ENCODE peak calls at places on chromosomes 12 and 14, in ten cellular contexts. B is HFFc6; K is fibroblast of gingiva; W is GDM1; V is RWPE1; H is left ventricle myocardium superior; N is astrocyte of the spinal cord; C is stimulated activated CD4-positive, alpha-beta T cell treated with anti-CD3 and anti-CD28 coated beads, Interleukin-1b, Interleukin-23, amount 100 ng/mL, for 24 hours; X is cerebellar cortex; R is activated CD8-positive, alpha-beta T cell treated with anti-CD3 and anti-CD28 coated beads for 36 hours. D is an unnamed sample.

GRCh38 chr12:121038861-121039654 is at the start of gene OASL:
- DNase-seq in B (no peak), V (peak; percentile 70), H (no peak), X (no peak), K (peak; percentile 82), R (peak; percentile 65), W (peak; percentile 10), N (no peak), C (peak; percentile 13), D (peak; percentile 54)

GRCh38 chr12:123384994-123385376 is 1.1 kb downstream of the KMT5A start:
- DNase-seq in R (no peak), X (no peak), K (peak; percentile 47), C (no peak), W (no peak), H (no peak), V (peak; percentile 64), B (peak; percentile 57), N (peak; percentile 55), D (no peak)

GRCh38 chr14:90828642-90829487 is 12.6 kb upstream of the TTC7B start:
- DNase-seq in B (no peak), X (no peak), V (no peak), W (no peak), C (no peak), K (no peak), R (peak; percentile 31), H (no peak), N (no peak), D (peak; percentile 49)

GRCh38 chr14:90785474-90785873 is 30.8 kb downstream of the TTC7B start:
- DNase-seq in W (peak; percentile 45), V (no peak), C (no peak), B (no peak), X (peak; percentile 74), N (peak; percentile 12), K (peak; percentile 26), R (no peak), H (no peak), D (no peak)

GRCh38 chr12:100356646-100357223 is at the start of gene SLC17A8:
- DNase-seq in V (no peak), B (no peak), K (no peak), C (no peak), W (no peak), R (no peak), X (no peak), H (no peak), N (no peak), D (no peak)

GRCh38 chr12:27602516-27602915 is 78.5 kb downstream of the PPFIBP1 start:
- DNase-seq in B (peak; percentile 46), V (no peak), K (peak; percentile 54), R (no peak), W (no peak), H (no peak), X (no peak), C (no peak), N (no peak), D (no peak)

GRCh38 chr12:31482816-31483215 is 108.1 kb downstream of the DENND5B start:
- DNase-seq in B (no peak), V (peak; percentile 15), C (no peak), W (no peak), N (peak; percentile 44), K (no peak), R (no peak), X (no peak), H (no peak), D (no peak)

GRCh38 chr14:105838591-105839424 is 312.4 kb downstream of the TMEM121 start:
- DNase-seq in R (no peak), H (no peak), X (no peak), V (no peak), W (no peak), C (no peak), N (no peak), K (no peak), B (no peak), D (no peak)

GRCh38 chr14:97413991-97414717 is 617.0 kb downstream of the VRK1 start:
- DNase-seq in V (no peak), W (no peak), K (no peak), C (no peak), N (no peak), B (no peak), X (no peak), H (no peak), R (no peak), D (no peak)

GRCh38 chr14:74866708-74867389 is 9.1 kb downstream of the PROX2 start:
- DNase-seq in K (no peak), C (no peak), R (no peak), N (no peak), V (no peak), X (no peak), B (no peak), W (no peak), H (no peak), D (no peak)

GRCh38 chr14:76926521-76927251 is 100.5 kb downstream of the LRRC74A start:
- DNase-seq in W (peak; percentile 72), N (no peak), K (peak; percentile 71), R (peak; percentile 77), B (peak; percentile 61), X (no peak), H (peak; percentile 67), V (no peak), C (no peak), D (peak; percentile 51)

GRCh38 chr12:109677323-109677722 is 36.3 kb upstream of the FAM222A start:
- DNase-seq in N (no peak), C (no peak), K (no peak), B (no peak), H (no peak), V (no peak), R (no peak), W (no peak), X (no peak), D (no peak)

GRCh38 chr14:58796636-58797429 is 159.1 kb downstream of the DACT1 start:
- DNase-seq in B (no peak), W (no peak), C (no peak), V (peak; percentile 13), N (no peak), K (no peak), H (no peak), X (no peak), R (no peak), D (peak; percentile 29)

GRCh38 chr14:88825503-88825902 is 1.1 kb downstream of the TTC8 start:
- DNase-seq in N (no peak), R (no peak), H (no peak), B (no peak), C (no peak), W (no peak), K (no peak), X (no peak), V (no peak), D (no peak)

GRCh38 chr12:95440401-95440800 is 33.6 kb upstream of the METAP2 start:
- DNase-seq in W (no peak), X (no peak), B (no peak), V (no peak), H (no peak), N (peak; percentile 19), C (no peak), K (peak; percentile 40), R (no peak), D (no peak)

GRCh38 chr14:77761205-77761931 is 412 bp upstream of the SNW1 start:
- DNase-seq in B (peak; percentile 13), K (peak; percentile 86), X (peak; percentile 61), C (no peak), N (no peak), V (peak; percentile 8), H (peak; percentile 42), W (peak; percentile 8), R (peak; percentile 6), D (no peak)

D was measured in GM19239.